ENCODE peak calls at places on chromosomes 3 and 15, in nine cellular contexts. One of them, this sample, is unnamed.

GRCh38 chr15:97968380-97968779 is 7.9 kb downstream of the ARRDC4 start:
- DNase-seq in IMR-90: peak
- DNase-seq in activated naive CD4-positive, alpha-beta T cell: no peak
- DNase-seq in activated CD4-positive, alpha-beta T cell treated with anti-CD3 and anti-CD28 coated beads for 48 hours: no peak
- DNase-seq in astrocyte of the hippocampus: peak
- DNase-seq in activated CD8-positive, alpha-beta memory T cell treated with anti-CD3 and anti-CD28 coated beads for 4 hours: no peak
- DNase-seq in A172: peak
- DNase-seq in dermis blood vessel endothelial cell: no peak
- DNase-seq in A549: no peak
- DNase-seq in this sample: no peak

GRCh38 chr15:59170295-59170881 is 36.3 kb upstream of the LDHAL6B start:
- DNase-seq in activated CD8-positive, alpha-beta memory T cell treated with anti-CD3 and anti-CD28 coated beads for 4 hours: no peak
- DNase-seq in activated CD4-positive, alpha-beta T cell treated with anti-CD3 and anti-CD28 coated beads for 48 hours: no peak
- DNase-seq in A172: peak
- DNase-seq in dermis blood vessel endothelial cell: peak
- DNase-seq in astrocyte of the hippocampus: peak
- DNase-seq in A549: peak
- DNase-seq in IMR-90: no peak
- DNase-seq in activated naive CD4-positive, alpha-beta T cell: no peak
- DNase-seq in this sample: peak

GRCh38 chr15:43958894-43959330 is 132.1 kb downstream of the WDR76 start:
- DNase-seq in astrocyte of the hippocampus: peak
- DNase-seq in A549: peak
- DNase-seq in activated CD8-positive, alpha-beta memory T cell treated with anti-CD3 and anti-CD28 coated beads for 4 hours: no peak
- DNase-seq in activated CD4-positive, alpha-beta T cell treated with anti-CD3 and anti-CD28 coated beads for 48 hours: no peak
- DNase-seq in A172: peak
- DNase-seq in activated naive CD4-positive, alpha-beta T cell: no peak
- DNase-seq in IMR-90: peak
- DNase-seq in dermis blood vessel endothelial cell: peak
- DNase-seq in this sample: no peak

GRCh38 chr15:96326551-96327154 is 3.8 kb upstream of the NR2F2 start:
- DNase-seq in IMR-90: no peak
- DNase-seq in activated CD4-positive, alpha-beta T cell treated with anti-CD3 and anti-CD28 coated beads for 48 hours: no peak
- DNase-seq in A549: peak
- DNase-seq in activated naive CD4-positive, alpha-beta T cell: no peak
- DNase-seq in activated CD8-positive, alpha-beta memory T cell treated with anti-CD3 and anti-CD28 coated beads for 4 hours: no peak
- DNase-seq in astrocyte of the hippocampus: peak
- DNase-seq in A172: peak
- DNase-seq in dermis blood vessel endothelial cell: peak
- DNase-seq in this sample: peak

GRCh38 chr3:12158387-12159226 is at the start of gene TIMP4:
- DNase-seq in dermis blood vessel endothelial cell: peak
- DNase-seq in astrocyte of the hippocampus: peak
- DNase-seq in A172: peak
- DNase-seq in IMR-90: peak
- DNase-seq in activated CD4-positive, alpha-beta T cell treated with anti-CD3 and anti-CD28 coated beads for 48 hours: no peak
- DNase-seq in A549: peak
- DNase-seq in activated CD8-positive, alpha-beta memory T cell treated with anti-CD3 and anti-CD28 coated beads for 4 hours: no peak
- DNase-seq in activated naive CD4-positive, alpha-beta T cell: no peak
- DNase-seq in this sample: peak

GRCh38 chr3:41338276-41338675 is 139.0 kb downstream of the CTNNB1 start:
- DNase-seq in IMR-90: peak
- DNase-seq in dermis blood vessel endothelial cell: no peak
- DNase-seq in activated naive CD4-positive, alpha-beta T cell: no peak
- DNase-seq in A172: no peak
- DNase-seq in astrocyte of the hippocampus: peak
- DNase-seq in A549: no peak
- DNase-seq in activated CD8-positive, alpha-beta memory T cell treated with anti-CD3 and anti-CD28 coated beads for 4 hours: no peak
- DNase-seq in activated CD4-positive, alpha-beta T cell treated with anti-CD3 and anti-CD28 coated beads for 48 hours: no peak
- DNase-seq in this sample: no peak

GRCh38 chr3:127168271-127168670 is 24.7 kb upstream of the PRR23E start:
- DNase-seq in A549: no peak
- DNase-seq in IMR-90: no peak
- DNase-seq in A172: no peak
- DNase-seq in activated CD8-positive, alpha-beta memory T cell treated with anti-CD3 and anti-CD28 coated beads for 4 hours: no peak
- DNase-seq in activated naive CD4-positive, alpha-beta T cell: no peak
- DNase-seq in dermis blood vessel endothelial cell: no peak
- DNase-seq in activated CD4-positive, alpha-beta T cell treated with anti-CD3 and anti-CD28 coated beads for 48 hours: no peak
- DNase-seq in astrocyte of the hippocampus: no peak
- DNase-seq in this sample: no peak

GRCh38 chr3:31606453-31606852 is 73.7 kb downstream of the STT3B start:
- DNase-seq in astrocyte of the hippocampus: no peak
- DNase-seq in activated naive CD4-positive, alpha-beta T cell: no peak
- DNase-seq in A172: no peak
- DNase-seq in IMR-90: no peak
- DNase-seq in activated CD4-positive, alpha-beta T cell treated with anti-CD3 and anti-CD28 coated beads for 48 hours: no peak
- DNase-seq in dermis blood vessel endothelial cell: no peak
- DNase-seq in A549: peak
- DNase-seq in activated CD8-positive, alpha-beta memory T cell treated with anti-CD3 and anti-CD28 coated beads for 4 hours: no peak
- DNase-seq in this sample: no peak

GRCh38 chr15:92074646-92075045 is 221.1 kb downstream of the SLCO3A1 start:
- DNase-seq in dermis blood vessel endothelial cell: no peak
- DNase-seq in astrocyte of the hippocampus: peak
- DNase-seq in activated CD4-positive, alpha-beta T cell treated with anti-CD3 and anti-CD28 coated beads for 48 hours: no peak
- DNase-seq in IMR-90: peak
- DNase-seq in A172: peak
- DNase-seq in activated CD8-positive, alpha-beta memory T cell treated with anti-CD3 and anti-CD28 coated beads for 4 hours: no peak
- DNase-seq in activated naive CD4-positive, alpha-beta T cell: no peak
- DNase-seq in A549: peak
- DNase-seq in this sample: no peak

GRCh38 chr3:146342971-146343370 is 92.1 kb upstream of the PLSCR4 start:
- DNase-seq in astrocyte of the hippocampus: no peak
- DNase-seq in activated CD4-positive, alpha-beta T cell treated with anti-CD3 and anti-CD28 coated beads for 48 hours: no peak
- DNase-seq in A172: no peak
- DNase-seq in activated naive CD4-positive, alpha-beta T cell: no peak
- DNase-seq in A549: no peak
- DNase-seq in IMR-90: peak
- DNase-seq in dermis blood vessel endothelial cell: no peak
- DNase-seq in activated CD8-positive, alpha-beta memory T cell treated with anti-CD3 and anti-CD28 coated beads for 4 hours: no peak
- DNase-seq in this sample: no peak

GRCh38 chr15:84747423-84748273 is 744 bp upstream of the ZNF592 start:
- DNase-seq in activated CD8-positive, alpha-beta memory T cell treated with anti-CD3 and anti-CD28 coated beads for 4 hours: peak
- DNase-seq in A549: peak
- DNase-seq in astrocyte of the hippocampus: peak
- DNase-seq in IMR-90: peak
- DNase-seq in activated CD4-positive, alpha-beta T cell treated with anti-CD3 and anti-CD28 coated beads for 48 hours: peak
- DNase-seq in activated naive CD4-positive, alpha-beta T cell: peak
- DNase-seq in A172: peak
- DNase-seq in dermis blood vessel endothelial cell: peak
- DNase-seq in this sample: peak

This sample was measured in SW480.